ENCODE peak calls at places on chromosomes 4 and X, in four cellular contexts. P is A549, R is IMR-90, U is K562. C is an unnamed sample.

GRCh38 chr4:180589575-180589974 is 1653.6 kb upstream of the TENM3 start:
- DNase-seq in P (no peak), R (no peak), U (no peak), C (no peak)

GRCh38 chr4:87632469-87632868 is 17.6 kb upstream of the DMP1 start:
- DNase-seq in P (no peak), R (no peak), U (no peak), C (no peak)

GRCh38 chr4:57080781-57081650 is 29.2 kb downstream of the IGFBP7 start:
- DNase-seq in P (no peak), R (peak), U (no peak), C (no peak)

GRCh38 chr4:128570380-128570779 is 239.1 kb upstream of the JADE1 start:
- DNase-seq in P (no peak), R (peak), U (no peak), C (no peak)

GRCh38 chr4:6449746-6450369 is 22.6 kb downstream of the PPP2R2C start:
- DNase-seq in P (no peak), R (no peak), U (no peak), C (no peak)

GRCh38 chr4:113169368-113169767 is 119.9 kb downstream of the ANK2 start:
- DNase-seq in P (no peak), R (no peak), U (no peak), C (no peak)

GRCh38 chrX:26511621-26512363 is 295.8 kb downstream of the MAGEB5 start:
- DNase-seq in P (no peak), R (no peak), U (no peak), C (no peak)

GRCh38 chrX:85828771-85829170 is 218.6 kb downstream of the CHM start:
- DNase-seq in P (no peak), R (no peak), U (no peak), C (no peak)

GRCh38 chr4:26235500-26235899 is 85.3 kb upstream of the RBPJ start:
- DNase-seq in P (no peak), R (peak), U (no peak), C (no peak)

GRCh38 chr4:88706574-88706973 is 8.9 kb upstream of the NAP1L5 start:
- DNase-seq in P (peak), R (peak), U (no peak), C (peak)

GRCh38 chrX:40383969-40384368 is 196.8 kb upstream of the ATP6AP2 start:
- DNase-seq in P (no peak), R (no peak), U (no peak), C (no peak)

GRCh38 chr4:144562019-144562740 is 83.8 kb upstream of the HHIP start:
- DNase-seq in P (no peak), R (no peak), U (no peak), C (no peak)

GRCh38 chr4:144556636-144557035 is 89.3 kb upstream of the HHIP start:
- DNase-seq in P (no peak), R (no peak), U (no peak), C (no peak)

DNA sequence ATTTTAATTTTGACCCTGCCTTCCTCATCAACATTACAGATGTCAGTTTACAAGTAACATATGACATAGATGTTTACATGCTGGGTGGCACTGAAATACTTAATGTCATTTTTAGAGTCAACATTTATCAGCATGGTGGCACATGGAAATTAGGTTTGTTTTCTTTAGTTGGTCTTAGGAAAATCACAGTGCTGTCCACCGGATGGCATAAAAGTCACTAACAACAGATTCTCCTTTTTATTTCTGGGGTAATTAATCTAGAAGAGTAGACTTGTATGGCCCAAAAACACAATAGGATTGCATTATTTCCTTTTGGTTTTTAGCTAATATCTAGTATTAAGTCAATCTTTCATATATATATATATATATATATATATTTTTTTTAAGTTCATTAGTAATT is 88.6 kb upstream of the HHIP start:
- DNase-seq in P (no peak), R (peak), U (no peak), C (no peak)
- TF ChIP-seq SMC3 in P (peak), R (peak), U (no peak), C (no peak)

DNA sequence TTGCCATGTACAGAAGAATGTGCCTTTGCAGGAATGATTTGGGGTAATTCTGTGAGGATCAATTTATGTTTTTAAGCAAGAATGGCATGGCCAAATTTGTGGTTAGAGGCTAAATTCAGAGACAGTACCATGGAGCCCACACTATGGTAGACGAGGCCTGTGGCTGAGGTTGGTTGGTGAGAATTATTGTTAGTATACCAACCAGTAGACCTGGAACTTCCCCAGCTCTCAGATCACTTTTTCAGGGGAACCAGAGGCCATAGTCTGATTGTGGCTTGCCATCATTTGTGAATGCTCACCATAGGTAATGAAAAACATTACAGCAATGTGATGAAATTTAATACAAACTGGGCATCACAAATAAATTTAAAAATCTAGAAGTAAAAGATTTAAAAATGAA is 56.3 kb downstream of the SHISA3 start:
- DNase-seq in P (no peak), R (no peak), U (no peak), C (no peak)
- TF ChIP-seq SMC3 in P (no peak), R (no peak), U (no peak), C (no peak)

DNA sequence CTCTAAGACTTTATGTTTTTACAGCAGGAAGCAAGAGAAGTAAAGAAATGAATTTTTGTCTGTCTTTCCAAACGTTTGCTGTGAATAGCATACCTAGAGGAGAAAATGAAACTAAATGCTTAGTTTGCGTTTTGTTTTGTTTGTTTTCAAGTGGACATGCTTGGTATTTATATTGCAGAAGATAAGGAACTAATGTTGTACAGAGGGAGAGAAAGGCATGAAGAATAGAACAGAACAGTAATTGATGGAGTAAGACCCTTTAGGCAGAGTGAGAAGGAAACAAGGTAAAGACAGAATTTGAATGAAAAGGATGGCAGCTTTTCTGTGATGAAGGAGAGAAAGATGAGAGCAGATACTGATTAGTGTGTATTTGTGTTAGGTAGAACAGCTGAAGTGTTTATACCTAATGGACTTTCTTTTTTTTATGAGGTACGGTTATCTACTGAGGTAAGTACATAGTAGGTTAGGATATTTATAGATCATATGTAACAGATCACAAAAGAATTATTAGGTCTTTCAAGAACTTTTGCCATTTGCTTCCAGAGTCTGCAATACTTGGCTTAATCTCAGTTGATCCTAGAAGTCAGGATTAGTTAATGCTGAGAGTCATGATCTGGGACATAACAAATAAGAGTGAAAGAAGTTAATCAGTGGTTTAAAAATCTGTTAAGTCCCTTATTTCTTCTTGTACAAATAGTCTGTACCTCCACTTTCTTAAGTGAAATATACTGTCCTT is 36.9 kb downstream of the FABP2 start:
- DNase-seq in P (no peak), R (peak), U (no peak), C (no peak)
- TF ChIP-seq SMC3 in P (no peak), R (no peak), U (no peak), C (no peak)

GRCh38 chrX:38558681-38559080 is 2.7 kb upstream of the TSPAN7 start:
- DNase-seq in P (no peak), R (no peak), U (no peak), C (no peak)
- TF ChIP-seq SMC3 in P (no peak), R (no peak), U (no peak), C (no peak)

GRCh38 chrX:16892504-16893362 is 22.6 kb upstream of the RBBP7 start:
- DNase-seq in P (peak), R (peak), U (peak), C (peak)

DNA sequence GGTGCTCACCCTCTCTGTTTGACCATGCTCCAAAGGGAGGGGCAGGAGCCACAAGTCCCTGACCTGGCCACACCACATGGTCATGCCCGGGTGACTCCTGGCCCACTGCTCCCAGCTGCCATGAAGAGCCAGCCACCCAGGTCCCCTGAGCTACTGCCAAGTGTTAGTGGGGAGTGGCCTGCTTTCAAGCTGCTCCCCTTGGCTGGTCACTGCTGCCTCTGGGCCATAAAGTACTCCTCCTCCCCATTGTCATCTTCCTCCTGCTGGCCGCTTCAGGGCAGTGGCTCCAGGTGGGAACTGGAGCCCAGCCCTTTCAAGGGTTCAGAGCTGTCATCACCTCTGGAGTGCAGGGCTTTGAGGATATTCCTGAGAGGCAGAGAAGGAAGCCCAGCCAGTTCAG is 27.3 kb upstream of the RBBP7 start:
- DNase-seq in P (no peak), R (no peak), U (no peak), C (no peak)
- TF ChIP-seq SMC3 in P (no peak), R (no peak), U (no peak), C (no peak)

GRCh38 chr4:2306773-2307410 is 45.0 kb upstream of the MXD4 start:
- DNase-seq in P (no peak), R (no peak), U (no peak), C (no peak)
- TF ChIP-seq SMC3 in P (no peak), R (no peak), U (no peak), C (no peak)

GRCh38 chrX:136166221-136166855 is 19.0 kb downstream of the FHL1 start:
- DNase-seq in P (no peak), R (peak), U (no peak), C (no peak)
- TF ChIP-seq SMC3 in P (peak), R (peak), U (no peak), C (peak)

GRCh38 chrX:16120431-16120830 is 2.9 kb upstream of the GRPR start:
- DNase-seq in P (no peak), R (no peak), U (no peak), C (no peak)

GRCh38 chrX:16114640-16115039 is 8.7 kb upstream of the GRPR start:
- DNase-seq in P (no peak), R (peak), U (no peak), C (no peak)

GRCh38 chrX:16123222-16123786 is at the start of gene GRPR:
- DNase-seq in P (peak), R (peak), U (peak), C (peak)

GRCh38 chrX:16124201-16124600 is 836 bp downstream of the GRPR start:
- DNase-seq in P (no peak), R (no peak), U (no peak), C (no peak)

DNA sequence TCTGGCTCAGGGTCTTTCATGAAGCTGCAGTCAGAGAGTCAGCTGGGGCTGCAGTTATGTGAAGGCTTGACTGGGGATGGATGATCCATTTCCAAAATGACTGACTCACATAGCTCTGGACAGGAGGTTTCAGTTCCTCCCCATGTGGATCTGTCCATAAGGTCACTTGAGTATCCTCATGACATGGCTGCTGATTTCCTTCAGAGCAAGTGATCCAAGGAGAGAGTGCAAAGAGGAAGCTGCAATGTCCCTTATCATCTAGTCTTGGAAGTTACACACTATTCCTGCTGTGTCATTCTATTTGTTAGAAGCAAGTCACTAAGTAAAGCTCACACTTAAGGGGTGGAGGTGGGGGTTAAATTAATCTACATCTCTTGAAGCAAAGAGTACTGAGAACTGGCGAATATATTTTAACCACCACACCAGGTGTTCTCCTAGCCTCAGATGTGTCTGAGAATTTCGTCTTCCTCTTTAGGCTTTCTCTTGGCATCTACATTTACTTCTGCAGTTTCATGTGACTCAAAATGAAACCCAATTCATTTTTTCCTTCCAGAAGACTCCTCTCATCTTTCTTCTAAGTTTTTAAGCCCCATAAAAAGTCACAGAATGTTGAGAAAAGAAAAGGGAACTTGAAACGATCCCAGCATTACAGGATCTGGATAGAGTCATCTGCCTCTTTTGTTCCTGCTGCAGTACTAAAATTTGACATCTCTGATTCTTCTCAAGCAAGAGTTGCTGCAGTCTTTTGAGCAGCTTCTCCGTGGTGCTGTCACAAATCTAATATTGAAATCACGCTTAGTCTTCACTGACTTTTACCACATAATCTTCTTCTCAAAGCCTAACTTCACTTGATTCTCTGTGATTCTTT is 3.8 kb upstream of the GRPR start:
- DNase-seq in P (no peak), R (no peak), U (no peak), C (no peak)
- TF ChIP-seq SMC3 in P (no peak), R (no peak), U (no peak), C (no peak)

GRCh38 chr4:19831644-19832285 is 419.9 kb upstream of the SLIT2 start:
- DNase-seq in P (no peak), R (peak), U (no peak), C (no peak)
- TF ChIP-seq SMC3 in P (no peak), R (no peak), U (no peak), C (no peak)

GRCh38 chr4:120673696-120674095 is 248.8 kb downstream of the PRDM5 start:
- DNase-seq in P (no peak), R (no peak), U (no peak), C (no peak)
- TF ChIP-seq SMC3 in P (no peak), R (no peak), U (no peak), C (no peak)